ENCODE peak calls at places on chromosome 22, in nine cellular contexts. F is Peyer's patch; G is NCI-H1417; S is stimulated activated CD4-positive, alpha-beta T cell treated with anti-CD3 and anti-CD28 coated beads, Interleukin-1b, Interleukin-23, amount 100 ng/mL, for 48 hours; V is colonic mucosa; Y is sciatic nerve; T is mesenteric fat pad; D is Caco-2; C is HEK293T. I is an unnamed sample.

GRCh38 chr22:24474221-24474620 is 20.9 kb upstream of the UPB1 start:
- DNase-seq in V (no peak), F (no peak), D (peak; percentile 45), G (no peak), T (no peak), Y (no peak), S (no peak), C (no peak), I (no peak)

GRCh38 chr22:46892866-46893265 is 130.4 kb downstream of the TBC1D22A start:
- DNase-seq in Y (no peak), F (no peak), T (no peak), G (no peak), V (no peak), S (no peak), C (no peak), D (no peak), I (no peak)

GRCh38 chr22:35191412-35191811 is 65.9 kb upstream of the HMGXB4 start:
- DNase-seq in V (no peak), Y (no peak), T (peak; percentile 24), D (no peak), G (no peak), F (no peak), S (no peak), C (no peak), I (no peak)

GRCh38 chr22:27990879-27991278 is 71.8 kb upstream of the PITPNB start:
- DNase-seq in S (no peak), D (peak; percentile 44), G (peak; percentile 0), C (peak; percentile 89), F (peak; percentile 57), V (peak; percentile 27), Y (peak; percentile 79), T (peak; percentile 89), I (peak; percentile 45)

GRCh38 chr22:33104192-33104591 is 46.0 kb upstream of the SYN3 start:
- DNase-seq in C (no peak), F (no peak), Y (no peak), G (no peak), T (no peak), V (no peak), S (no peak), D (no peak), I (no peak)

GRCh38 chr22:21657361-21658118 is 8.3 kb upstream of the PPIL2 start:
- DNase-seq in D (peak; percentile 92), F (peak; percentile 89), C (peak; percentile 87), G (peak; percentile 87), Y (peak; percentile 75), V (peak; percentile 87), T (no peak), S (peak; percentile 70), I (peak; percentile 84)

GRCh38 chr22:41699264-41700104 is at the start of gene MEI1:
- DNase-seq in T (peak; percentile 95), G (no peak), C (no peak), V (peak; percentile 87), D (no peak), F (peak; percentile 79), S (peak; percentile 94), Y (peak; percentile 91), I (peak; percentile 87)

GRCh38 chr22:47563406-47564157 is 801.1 kb downstream of the TBC1D22A start:
- DNase-seq in V (no peak), S (no peak), D (no peak), T (peak; percentile 45), C (no peak), Y (no peak), G (no peak), F (no peak), I (no peak)

GRCh38 chr22:44191036-44191454 is 10.3 kb downstream of the PARVG start:
- DNase-seq in F (peak; percentile 36), T (no peak), C (no peak), D (no peak), S (peak; percentile 57), V (no peak), Y (peak; percentile 37), G (no peak), I (no peak)

GRCh38 chr22:24271406-24271760 is 752 bp downstream of the SPECC1L start:
- DNase-seq in G (no peak), V (no peak), S (no peak), D (no peak), C (no peak), T (no peak), F (no peak), Y (peak; percentile 75), I (no peak)

GRCh38 chr22:47389201-47389600 is 626.8 kb downstream of the TBC1D22A start:
- DNase-seq in S (no peak), Y (no peak), C (no peak), T (no peak), V (no peak), D (no peak), F (no peak), G (no peak), I (no peak)